ENCODE peak calls at places on chromosome 7, in five cellular contexts. T is heart right ventricle, D is bronchial epithelial cell, K is aorta, O is GM12865. Y is an unnamed sample.

GRCh38 chr7:99778880-99779279 is 5.1 kb downstream of the CYP3A4 start:
- DNase-seq in D (no peak), T (no peak), O (no peak), K (no peak), Y (no peak)

GRCh38 chr7:137032436-137032835 is 164.0 kb downstream of the CHRM2 start:
- DNase-seq in O (no peak), D (no peak), K (no peak), T (no peak), Y (no peak)

GRCh38 chr7:152462995-152463713 is 27.4 kb upstream of the KMT2C start:
- DNase-seq in O (no peak), K (no peak), D (peak; percentile 18), T (peak; percentile 32), Y (no peak)

GRCh38 chr7:158431941-158432347 is 155.7 kb downstream of the PTPRN2 start:
- DNase-seq in D (peak; percentile 99), O (no peak), T (peak; percentile 16), K (peak; percentile 89), Y (no peak)

GRCh38 chr7:98280791-98281756 is at the start of gene BRI3:
- DNase-seq in O (peak; percentile 94), K (peak; percentile 98), D (peak; percentile 44), T (peak; percentile 91), Y (peak; percentile 65)

GRCh38 chr7:148330822-148331221 is 259.7 kb upstream of the C7orf33 start:
- DNase-seq in T (no peak), O (no peak), D (no peak), K (no peak), Y (no peak)

GRCh38 chr7:7208524-7208923 is 26.2 kb downstream of the C1GALT1 start:
- DNase-seq in O (no peak), K (no peak), D (no peak), T (no peak), Y (no peak)

GRCh38 chr7:27179503-27180430 is 5.3 kb downstream of the HOXA11 start:
- DNase-seq in D (no peak), K (peak; percentile 94), T (no peak), O (peak; percentile 34), Y (peak; percentile 31)

GRCh38 chr7:45001138-45001694 is 1.2 kb downstream of the CCM2 start:
- DNase-seq in D (peak; percentile 78), T (no peak), K (no peak), O (peak; percentile 76), Y (peak; percentile 96)

GRCh38 chr7:39465055-39465929 is 100.9 kb upstream of the YAE1 start:
- DNase-seq in O (peak; percentile 74), K (no peak), D (peak; percentile 55), T (peak; percentile 21), Y (peak; percentile 67)

GRCh38 chr7:35255417-35255798 is 1.5 kb upstream of the TBX20 start:
- DNase-seq in K (no peak), D (no peak), T (no peak), O (no peak), Y (no peak)

GRCh38 chr7:92997719-92998118 is 120.1 kb downstream of the SAMD9 start:
- DNase-seq in T (no peak), O (no peak), D (no peak), K (no peak), Y (no peak)

GRCh38 chr7:80921130-80921529 is 2.3 kb upstream of the SEMA3C start:
- DNase-seq in D (peak; percentile 90), T (no peak), K (no peak), O (no peak), Y (no peak)

GRCh38 chr7:124072603-124073324 is 39.9 kb upstream of the TMEM229A start:
- DNase-seq in O (no peak), T (no peak), K (no peak), D (peak; percentile 85), Y (no peak)

GRCh38 chr7:84744388-84744787 is 442.5 kb downstream of the SEMA3D start:
- DNase-seq in T (no peak), O (no peak), K (no peak), D (no peak), Y (no peak)

GRCh38 chr7:82745820-82746219 is 302.2 kb upstream of the CACNA2D1 start:
- DNase-seq in T (no peak), O (no peak), D (no peak), K (no peak), Y (no peak)

GRCh38 chr7:432256-432655 is 87.4 kb downstream of the PDGFA start:
- DNase-seq in D (no peak), O (no peak), T (no peak), K (no peak), Y (no peak)

GRCh38 chr7:116501425-116502167 is 2.1 kb downstream of the CAV2 start:
- DNase-seq in D (peak; percentile 69), O (no peak), K (no peak), T (peak; percentile 45), Y (no peak)

GRCh38 chr7:116505278-116505677 is 5.7 kb downstream of the CAV2 start:
- DNase-seq in O (no peak), K (no peak), T (no peak), D (no peak), Y (no peak)

GRCh38 chr7:116503835-116504234 is 4.3 kb downstream of the CAV2 start:
- DNase-seq in O (no peak), K (no peak), D (no peak), T (no peak), Y (no peak)

GRCh38 chr7:116500071-116500853 is 724 bp downstream of the CAV2 start:
- DNase-seq in T (peak; percentile 42), O (peak; percentile 56), D (peak; percentile 91), K (peak; percentile 73), Y (no peak)

DNA sequence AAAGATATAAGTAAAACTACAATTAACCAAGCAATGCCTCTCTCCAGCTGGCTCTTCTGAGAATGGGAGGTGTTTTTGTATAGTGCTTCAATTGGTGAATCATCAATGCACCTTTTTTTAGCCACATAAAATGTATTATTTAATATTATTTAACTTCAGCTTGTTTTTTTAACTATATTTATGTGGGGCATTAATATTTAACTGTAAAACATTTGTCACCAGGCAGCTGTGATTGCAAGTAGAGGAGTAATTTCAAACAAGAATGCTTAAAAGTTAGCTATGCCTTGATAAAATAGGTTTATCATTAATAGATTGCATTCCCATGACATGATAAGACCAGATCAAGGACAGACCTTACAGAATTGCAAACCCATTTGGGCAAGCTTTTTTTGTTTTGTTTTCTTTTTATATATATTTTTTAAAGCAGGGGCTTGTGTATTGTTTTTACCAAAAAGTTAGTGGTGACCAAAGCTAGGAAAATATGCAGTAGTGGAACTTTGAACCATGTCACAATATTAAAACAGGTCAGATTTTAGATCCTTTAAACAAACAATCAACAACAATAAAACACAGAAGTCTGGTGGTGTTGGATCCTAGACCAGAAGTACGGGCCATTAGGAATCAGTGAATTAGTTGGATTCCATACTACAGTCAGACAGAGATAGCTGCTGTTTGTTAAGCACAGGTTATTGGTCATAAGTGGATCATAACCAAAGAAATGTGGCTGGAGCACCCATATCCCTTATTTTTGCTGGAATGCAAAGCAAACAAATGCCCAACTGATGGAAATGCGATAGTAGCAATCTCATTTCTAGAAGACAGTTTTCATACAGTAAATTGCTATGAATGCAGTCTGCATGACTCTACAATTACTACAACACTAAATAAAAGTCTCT is 2.9 kb downstream of the CAV2 start:
- DNase-seq in D (no peak), O (no peak), T (no peak), K (no peak), Y (no peak)
- H3K4me3 ChIP-seq in D (no peak overlapping the region), O (no peak overlapping the region), T (peak overlapping the region; percentile 66), K (peak overlapping the region; percentile 60), Y (no peak overlapping the region)

DNA sequence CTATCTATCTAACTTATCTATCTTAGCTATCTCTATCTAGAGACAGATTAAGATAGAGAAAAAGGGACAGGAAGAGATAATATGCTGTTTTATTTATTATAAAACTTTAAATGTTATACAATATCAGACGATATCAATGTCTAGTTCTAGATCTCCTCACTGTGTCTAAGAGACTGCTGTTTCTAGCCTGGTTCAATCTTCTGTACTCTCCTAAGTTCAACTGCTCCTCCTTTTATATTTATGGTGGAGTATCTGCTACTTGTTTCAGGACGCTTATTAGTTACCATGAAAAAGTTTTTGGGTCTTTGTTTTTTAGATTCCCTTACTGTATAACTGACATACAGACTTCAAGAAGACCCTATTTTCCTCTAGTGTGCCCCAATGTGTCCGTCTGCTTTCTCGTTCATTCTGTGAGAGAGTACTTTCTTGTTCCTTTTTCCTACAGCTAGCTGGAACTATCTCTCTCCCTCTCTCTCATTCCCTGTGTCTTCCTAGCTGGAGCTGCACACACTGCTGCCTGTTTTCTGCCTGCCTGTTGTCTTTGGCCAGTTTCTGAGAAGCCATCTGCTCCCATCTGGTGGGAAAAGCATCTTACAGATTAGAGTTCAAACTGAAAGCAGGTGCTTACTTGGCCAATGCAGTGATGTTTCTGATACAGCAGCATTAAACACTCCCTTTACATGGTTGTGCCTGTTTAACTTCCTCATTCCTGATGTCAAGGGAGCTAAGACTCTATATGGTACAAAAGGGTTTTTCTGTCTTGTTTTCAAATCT is 49.4 kb upstream of the ARL4A start:
- DNase-seq in O (peak; percentile 14), T (peak; percentile 10), D (no peak), K (no peak), Y (no peak)
- H3K4me3 ChIP-seq in O (no peak overlapping the region), T (no peak overlapping the region), D (no peak overlapping the region), K (no peak overlapping the region), Y (no peak overlapping the region)

GRCh38 chr7:22819476-22819875 is 3.2 kb downstream of the TOMM7 start:
- DNase-seq in D (no peak), T (no peak), K (no peak), O (no peak), Y (no peak)
- H3K4me3 ChIP-seq in D (no peak overlapping the region), T (no peak overlapping the region), K (no peak overlapping the region), O (no peak overlapping the region), Y (no peak overlapping the region)

DNA sequence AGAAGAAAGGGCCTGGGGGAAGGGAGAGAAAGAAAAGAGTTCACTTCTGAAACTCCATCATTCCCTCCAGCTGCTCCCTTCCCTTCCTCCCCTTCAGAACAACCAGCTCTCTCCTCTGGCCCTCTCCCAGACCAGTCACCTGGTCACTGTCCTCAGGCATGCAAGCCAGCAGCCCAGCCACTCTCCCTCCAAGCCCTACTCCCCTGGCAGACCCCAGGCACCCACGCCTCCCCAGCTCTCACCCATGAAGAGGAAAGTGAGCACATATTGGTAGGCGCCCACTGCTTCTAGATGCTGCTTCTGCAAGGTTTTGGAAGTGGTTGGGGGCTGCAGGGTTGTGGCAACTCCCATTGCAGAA is 353 bp downstream of the MOGAT3 start:
- DNase-seq in K (no peak), D (no peak), O (no peak), T (no peak), Y (no peak)
- H3K4me3 ChIP-seq in K (no peak overlapping the region), D (no peak overlapping the region), O (no peak overlapping the region), T (no peak overlapping the region), Y (no peak overlapping the region)

Y was measured in Jurkat, Clone E6-1.